ENCODE peak calls at places on chromosome 4, in nine cellular contexts. One of them, this sample, is unnamed.

GRCh38 chr4:140047017-140047640 is 106.9 kb downstream of the MAML3 start:
- DNase-seq in hippocampal formation: no peak
- DNase-seq in activated CD4-positive, alpha-beta T cell treated with anti-CD3 and anti-CD28 coated beads, Interleukin-2, amount 10 ng/mL, durations not matched to agents 7 days and 5 days: no peak
- DNase-seq in iris pigment epithelial cell: no peak
- DNase-seq in left kidney: peak
- DNase-seq in RWPE1: no peak
- DNase-seq in B cell: no peak
- DNase-seq in substantia nigra: peak
- DNase-seq in lower leg skin: no peak
- DNase-seq in this sample: no peak

GRCh38 chr4:74624351-74625151 is 169.8 kb downstream of the BTC start:
- DNase-seq in activated CD4-positive, alpha-beta T cell treated with anti-CD3 and anti-CD28 coated beads, Interleukin-2, amount 10 ng/mL, durations not matched to agents 7 days and 5 days: no peak
- DNase-seq in substantia nigra: no peak
- DNase-seq in iris pigment epithelial cell: peak
- DNase-seq in left kidney: no peak
- DNase-seq in lower leg skin: no peak
- DNase-seq in B cell: no peak
- DNase-seq in hippocampal formation: no peak
- DNase-seq in RWPE1: peak
- DNase-seq in this sample: no peak

GRCh38 chr4:81599646-81600231 is 128.0 kb upstream of the RASGEF1B start:
- DNase-seq in substantia nigra: no peak
- DNase-seq in hippocampal formation: no peak
- DNase-seq in lower leg skin: no peak
- DNase-seq in B cell: no peak
- DNase-seq in iris pigment epithelial cell: no peak
- DNase-seq in RWPE1: no peak
- DNase-seq in left kidney: no peak
- DNase-seq in activated CD4-positive, alpha-beta T cell treated with anti-CD3 and anti-CD28 coated beads, Interleukin-2, amount 10 ng/mL, durations not matched to agents 7 days and 5 days: no peak
- DNase-seq in this sample: no peak

GRCh38 chr4:74397748-74398426 is 32.9 kb downstream of the EREG start:
- DNase-seq in B cell: no peak
- DNase-seq in RWPE1: no peak
- DNase-seq in activated CD4-positive, alpha-beta T cell treated with anti-CD3 and anti-CD28 coated beads, Interleukin-2, amount 10 ng/mL, durations not matched to agents 7 days and 5 days: no peak
- DNase-seq in lower leg skin: no peak
- DNase-seq in iris pigment epithelial cell: peak
- DNase-seq in substantia nigra: no peak
- DNase-seq in left kidney: no peak
- DNase-seq in hippocampal formation: no peak
- DNase-seq in this sample: no peak

GRCh38 chr4:155079866-155080265 is 128.6 kb upstream of the NPY2R start:
- DNase-seq in activated CD4-positive, alpha-beta T cell treated with anti-CD3 and anti-CD28 coated beads, Interleukin-2, amount 10 ng/mL, durations not matched to agents 7 days and 5 days: no peak
- DNase-seq in hippocampal formation: no peak
- DNase-seq in left kidney: no peak
- DNase-seq in B cell: no peak
- DNase-seq in substantia nigra: no peak
- DNase-seq in lower leg skin: no peak
- DNase-seq in iris pigment epithelial cell: peak
- DNase-seq in RWPE1: no peak
- DNase-seq in this sample: no peak

GRCh38 chr4:77636902-77637301 is 31.3 kb downstream of the CXCL13 start:
- DNase-seq in lower leg skin: no peak
- DNase-seq in RWPE1: peak
- DNase-seq in hippocampal formation: no peak
- DNase-seq in iris pigment epithelial cell: peak
- DNase-seq in left kidney: peak
- DNase-seq in activated CD4-positive, alpha-beta T cell treated with anti-CD3 and anti-CD28 coated beads, Interleukin-2, amount 10 ng/mL, durations not matched to agents 7 days and 5 days: no peak
- DNase-seq in B cell: no peak
- DNase-seq in substantia nigra: no peak
- DNase-seq in this sample: peak

GRCh38 chr4:145071560-145071959 is 26.4 kb downstream of the ANAPC10 start:
- DNase-seq in left kidney: no peak
- DNase-seq in lower leg skin: no peak
- DNase-seq in B cell: no peak
- DNase-seq in substantia nigra: no peak
- DNase-seq in hippocampal formation: no peak
- DNase-seq in activated CD4-positive, alpha-beta T cell treated with anti-CD3 and anti-CD28 coated beads, Interleukin-2, amount 10 ng/mL, durations not matched to agents 7 days and 5 days: no peak
- DNase-seq in RWPE1: no peak
- DNase-seq in iris pigment epithelial cell: no peak
- DNase-seq in this sample: no peak

GRCh38 chr4:91319869-91320268 is 983.9 kb upstream of the GRID2 start:
- DNase-seq in RWPE1: no peak
- DNase-seq in B cell: no peak
- DNase-seq in lower leg skin: no peak
- DNase-seq in hippocampal formation: no peak
- DNase-seq in left kidney: no peak
- DNase-seq in activated CD4-positive, alpha-beta T cell treated with anti-CD3 and anti-CD28 coated beads, Interleukin-2, amount 10 ng/mL, durations not matched to agents 7 days and 5 days: no peak
- DNase-seq in substantia nigra: no peak
- DNase-seq in iris pigment epithelial cell: no peak
- DNase-seq in this sample: no peak

GRCh38 chr4:187604984-187605383 is 390.6 kb upstream of the ZFP42 start:
- DNase-seq in iris pigment epithelial cell: no peak
- DNase-seq in activated CD4-positive, alpha-beta T cell treated with anti-CD3 and anti-CD28 coated beads, Interleukin-2, amount 10 ng/mL, durations not matched to agents 7 days and 5 days: no peak
- DNase-seq in B cell: no peak
- DNase-seq in lower leg skin: no peak
- DNase-seq in substantia nigra: no peak
- DNase-seq in RWPE1: no peak
- DNase-seq in left kidney: no peak
- DNase-seq in hippocampal formation: no peak
- DNase-seq in this sample: no peak

GRCh38 chr4:112523764-112524505 is 8.0 kb upstream of the NEUROG2 start:
- DNase-seq in left kidney: peak
- DNase-seq in activated CD4-positive, alpha-beta T cell treated with anti-CD3 and anti-CD28 coated beads, Interleukin-2, amount 10 ng/mL, durations not matched to agents 7 days and 5 days: peak
- DNase-seq in RWPE1: peak
- DNase-seq in iris pigment epithelial cell: no peak
- DNase-seq in lower leg skin: no peak
- DNase-seq in hippocampal formation: no peak
- DNase-seq in B cell: peak
- DNase-seq in substantia nigra: peak
- DNase-seq in this sample: no peak

GRCh38 chr4:140755811-140756291 is 334 bp downstream of the TBC1D9 start:
- DNase-seq in substantia nigra: peak
- DNase-seq in activated CD4-positive, alpha-beta T cell treated with anti-CD3 and anti-CD28 coated beads, Interleukin-2, amount 10 ng/mL, durations not matched to agents 7 days and 5 days: peak
- DNase-seq in hippocampal formation: peak
- DNase-seq in RWPE1: peak
- DNase-seq in B cell: peak
- DNase-seq in left kidney: peak
- DNase-seq in iris pigment epithelial cell: peak
- DNase-seq in lower leg skin: peak
- DNase-seq in this sample: no peak

GRCh38 chr4:139018971-139019758 is 3.6 kb downstream of the NOCT start:
- DNase-seq in B cell: no peak
- DNase-seq in hippocampal formation: no peak
- DNase-seq in substantia nigra: no peak
- DNase-seq in left kidney: no peak
- DNase-seq in RWPE1: no peak
- DNase-seq in lower leg skin: no peak
- DNase-seq in iris pigment epithelial cell: peak
- DNase-seq in activated CD4-positive, alpha-beta T cell treated with anti-CD3 and anti-CD28 coated beads, Interleukin-2, amount 10 ng/mL, durations not matched to agents 7 days and 5 days: no peak
- DNase-seq in this sample: no peak

GRCh38 chr4:129455462-129455861 is 359.5 kb downstream of the C4orf33 start:
- DNase-seq in hippocampal formation: no peak
- DNase-seq in iris pigment epithelial cell: no peak
- DNase-seq in left kidney: peak
- DNase-seq in substantia nigra: no peak
- DNase-seq in B cell: no peak
- DNase-seq in lower leg skin: no peak
- DNase-seq in RWPE1: no peak
- DNase-seq in activated CD4-positive, alpha-beta T cell treated with anti-CD3 and anti-CD28 coated beads, Interleukin-2, amount 10 ng/mL, durations not matched to agents 7 days and 5 days: no peak
- DNase-seq in this sample: peak

GRCh38 chr4:186037692-186038658 is 31.0 kb upstream of the TLR3 start:
- DNase-seq in substantia nigra: peak
- DNase-seq in activated CD4-positive, alpha-beta T cell treated with anti-CD3 and anti-CD28 coated beads, Interleukin-2, amount 10 ng/mL, durations not matched to agents 7 days and 5 days: peak
- DNase-seq in left kidney: peak
- DNase-seq in B cell: peak
- DNase-seq in lower leg skin: no peak
- DNase-seq in iris pigment epithelial cell: peak
- DNase-seq in hippocampal formation: peak
- DNase-seq in RWPE1: peak
- DNase-seq in this sample: no peak

GRCh38 chr4:38387348-38387747 is 276.7 kb upstream of the KLF3 start:
- DNase-seq in left kidney: no peak
- DNase-seq in B cell: no peak
- DNase-seq in activated CD4-positive, alpha-beta T cell treated with anti-CD3 and anti-CD28 coated beads, Interleukin-2, amount 10 ng/mL, durations not matched to agents 7 days and 5 days: no peak
- DNase-seq in substantia nigra: no peak
- DNase-seq in lower leg skin: peak
- DNase-seq in hippocampal formation: no peak
- DNase-seq in RWPE1: no peak
- DNase-seq in iris pigment epithelial cell: peak
- DNase-seq in this sample: no peak

GRCh38 chr4:153010137-153010536 is 74.0 kb downstream of the FHDC1 start:
- DNase-seq in RWPE1: no peak
- DNase-seq in hippocampal formation: no peak
- DNase-seq in substantia nigra: no peak
- DNase-seq in iris pigment epithelial cell: no peak
- DNase-seq in activated CD4-positive, alpha-beta T cell treated with anti-CD3 and anti-CD28 coated beads, Interleukin-2, amount 10 ng/mL, durations not matched to agents 7 days and 5 days: no peak
- DNase-seq in lower leg skin: no peak
- DNase-seq in left kidney: no peak
- DNase-seq in B cell: no peak
- DNase-seq in this sample: no peak

GRCh38 chr4:181536753-181537434 is 706.3 kb upstream of the TENM3 start:
- DNase-seq in lower leg skin: no peak
- DNase-seq in iris pigment epithelial cell: no peak
- DNase-seq in substantia nigra: no peak
- DNase-seq in RWPE1: no peak
- DNase-seq in B cell: no peak
- DNase-seq in left kidney: no peak
- DNase-seq in activated CD4-positive, alpha-beta T cell treated with anti-CD3 and anti-CD28 coated beads, Interleukin-2, amount 10 ng/mL, durations not matched to agents 7 days and 5 days: no peak
- DNase-seq in hippocampal formation: no peak
- DNase-seq in this sample: no peak

GRCh38 chr4:26583538-26583864 is 383 bp upstream of the TBC1D19 start:
- DNase-seq in B cell: no peak
- DNase-seq in substantia nigra: no peak
- DNase-seq in activated CD4-positive, alpha-beta T cell treated with anti-CD3 and anti-CD28 coated beads, Interleukin-2, amount 10 ng/mL, durations not matched to agents 7 days and 5 days: no peak
- DNase-seq in hippocampal formation: no peak
- DNase-seq in RWPE1: peak
- DNase-seq in iris pigment epithelial cell: no peak
- DNase-seq in left kidney: no peak
- DNase-seq in lower leg skin: no peak
- DNase-seq in this sample: no peak

GRCh38 chr4:165101641-165102040 is 11.0 kb downstream of the TMEM192 start:
- DNase-seq in substantia nigra: no peak
- DNase-seq in hippocampal formation: no peak
- DNase-seq in activated CD4-positive, alpha-beta T cell treated with anti-CD3 and anti-CD28 coated beads, Interleukin-2, amount 10 ng/mL, durations not matched to agents 7 days and 5 days: no peak
- DNase-seq in left kidney: no peak
- DNase-seq in RWPE1: no peak
- DNase-seq in iris pigment epithelial cell: no peak
- DNase-seq in lower leg skin: no peak
- DNase-seq in B cell: no peak
- DNase-seq in this sample: no peak

GRCh38 chr4:112312610-112313239 is 15.6 kb downstream of the ALPK1 start:
- DNase-seq in left kidney: no peak
- DNase-seq in lower leg skin: no peak
- DNase-seq in B cell: no peak
- DNase-seq in iris pigment epithelial cell: peak
- DNase-seq in activated CD4-positive, alpha-beta T cell treated with anti-CD3 and anti-CD28 coated beads, Interleukin-2, amount 10 ng/mL, durations not matched to agents 7 days and 5 days: no peak
- DNase-seq in hippocampal formation: no peak
- DNase-seq in RWPE1: no peak
- DNase-seq in substantia nigra: no peak
- DNase-seq in this sample: no peak